ENCODE peak calls at places on chromosome 4, in six cellular contexts. N is A549; M is CD4-positive, CD25-positive, alpha-beta regulatory T cell; L is stimulated activated CD4-positive, alpha-beta T cell treated with anti-CD3 and anti-CD28 coated beads, Interleukin-15, amount 100 ng/mL, for 48 hours; Y is CD8-positive, alpha-beta memory T cell; G is neuronal stem cell. K is an unnamed sample.

GRCh38 chr4:96566755-96567154 is 726.9 kb downstream of the PDHA2 start:
- DNase-seq in N (no peak), M (no peak), L (no peak), Y (no peak), G (no peak), K (no peak)

GRCh38 chr4:183721207-183722081 is 62.4 kb downstream of the TRAPPC11 start:
- DNase-seq in N (peak; percentile 89), M (no peak), L (no peak), Y (peak; percentile 44), G (no peak), K (peak; percentile 89)

GRCh38 chr4:46219872-46220271 is 96.0 kb upstream of the GABRG1 start:
- DNase-seq in N (no peak), M (no peak), L (no peak), Y (no peak), G (no peak), K (no peak)

GRCh38 chr4:84962102-84962501 is 4.4 kb downstream of the WDFY3 start:
- DNase-seq in N (no peak), M (no peak), L (no peak), Y (no peak), G (no peak), K (no peak)

GRCh38 chr4:166435449-166435848 is 562.4 kb downstream of the TLL1 start:
- DNase-seq in N (peak; percentile 0), M (no peak), L (no peak), Y (no peak), G (no peak), K (no peak)

GRCh38 chr4:18021470-18021719 is 160 bp downstream of the LCORL start:
- DNase-seq in N (no peak), M (no peak), L (no peak), Y (no peak), G (no peak), K (no peak)

GRCh38 chr4:16967722-16968121 is 69.3 kb upstream of the LDB2 start:
- DNase-seq in N (no peak), M (no peak), L (no peak), Y (no peak), G (no peak), K (peak; percentile 33)

GRCh38 chr4:24226018-24226417 is 336.2 kb upstream of the PPARGC1A start:
- DNase-seq in N (no peak), M (no peak), L (no peak), Y (no peak), G (no peak), K (no peak)

GRCh38 chr4:10006236-10006603 is 15.1 kb downstream of the SLC2A9 start:
- DNase-seq in N (peak; percentile 75), M (no peak), L (no peak), Y (no peak), G (no peak), K (peak; percentile 78)

GRCh38 chr4:160364217-160364616 is 1261.3 kb downstream of the RAPGEF2 start:
- DNase-seq in N (no peak), M (no peak), L (no peak), Y (no peak), G (no peak), K (no peak)

GRCh38 chr4:1711906-1712215 is 258 bp downstream of the SLBP start:
- DNase-seq in N (no peak), M (no peak), L (no peak), Y (no peak), G (no peak), K (no peak)

GRCh38 chr4:113169368-113169767 is 119.9 kb downstream of the ANK2 start:
- DNase-seq in N (peak; percentile 18), M (no peak), L (no peak), Y (no peak), G (no peak), K (no peak)

GRCh38 chr4:13264126-13264525 is 220.0 kb downstream of the RAB28 start:
- DNase-seq in N (no peak), M (no peak), L (no peak), Y (no peak), G (no peak), K (no peak)

GRCh38 chr4:166501941-166502382 is 628.9 kb downstream of the TLL1 start:
- DNase-seq in N (peak; percentile 52), M (no peak), L (no peak), Y (no peak), G (peak; percentile 14), K (no peak)

GRCh38 chr4:24175707-24176106 is 285.9 kb upstream of the PPARGC1A start:
- DNase-seq in N (no peak), M (no peak), L (no peak), Y (no peak), G (no peak), K (no peak)

GRCh38 chr4:187908079-187908501 is 87.5 kb upstream of the ZFP42 start:
- DNase-seq in N (peak; percentile 11), M (no peak), L (no peak), Y (no peak), G (no peak), K (no peak)

GRCh38 chr4:160836431-160836830 is 1327.4 kb downstream of the FSTL5 start:
- DNase-seq in N (no peak), M (no peak), L (no peak), Y (no peak), G (no peak), K (no peak)

GRCh38 chr4:36281384-36282106 is at the start of gene DTHD1:
- DNase-seq in N (no peak), M (no peak), L (peak; percentile 44), Y (no peak), G (no peak), K (no peak)

GRCh38 chr4:65670331-65671031 is at the start of gene EPHA5:
- DNase-seq in N (peak; percentile 79), M (no peak), L (no peak), Y (no peak), G (peak; percentile 70), K (peak; percentile 19)

GRCh38 chr4:65381648-65382047 is 288.6 kb downstream of the EPHA5 start:
- DNase-seq in N (no peak), M (no peak), L (no peak), Y (no peak), G (no peak), K (no peak)

GRCh38 chr4:3817561-3817960 is 51.4 kb downstream of the ADRA2C start:
- DNase-seq in N (no peak), M (no peak), L (no peak), Y (no peak), G (no peak), K (no peak)

GRCh38 chr4:14379148-14379547 is 623.1 kb upstream of the CPEB2 start:
- DNase-seq in N (peak; percentile 47), M (no peak), L (no peak), Y (no peak), G (no peak), K (no peak)

GRCh38 chr4:83011779-83012630 is 1.4 kb upstream of the LIN54 start:
- DNase-seq in N (peak; percentile 20), M (no peak), L (no peak), Y (peak; percentile 21), G (no peak), K (peak; percentile 53)

GRCh38 chr4:153585021-153585420 is 99.1 kb upstream of the TLR2 start:
- DNase-seq in N (no peak), M (no peak), L (no peak), Y (no peak), G (no peak), K (no peak)

GRCh38 chr4:14218641-14219040 is 591.1 kb upstream of the BOD1L1 start:
- DNase-seq in N (no peak), M (no peak), L (no peak), Y (no peak), G (no peak), K (peak; percentile 19)

GRCh38 chr4:10743357-10743756 is 58.8 kb upstream of the CLNK start:
- DNase-seq in N (no peak), M (no peak), L (no peak), Y (no peak), G (no peak), K (no peak)

GRCh38 chr4:77697860-77698599 is 92.4 kb downstream of the CXCL13 start:
- DNase-seq in N (peak; percentile 65), M (no peak), L (no peak), Y (no peak), G (no peak), K (peak; percentile 63)

GRCh38 chr4:79689735-79690134 is 281.7 kb upstream of the GK2 start:
- DNase-seq in N (no peak), M (no peak), L (no peak), Y (no peak), G (no peak), K (no peak)

GRCh38 chr4:126954537-126955291 is 678.0 kb upstream of the INTU start:
- DNase-seq in N (no peak), M (no peak), L (no peak), Y (no peak), G (no peak), K (no peak)

GRCh38 chr4:80116516-80116915 is 43.5 kb upstream of the ANTXR2 start:
- DNase-seq in N (no peak), M (no peak), L (no peak), Y (no peak), G (no peak), K (no peak)

GRCh38 chr4:173486714-173487392 is 43.2 kb downstream of the HAND2 start:
- DNase-seq in N (no peak), M (no peak), L (no peak), Y (no peak), G (no peak), K (no peak)

GRCh38 chr4:147779449-147779848 is 47.6 kb downstream of the ARHGAP10 start:
- DNase-seq in N (no peak), M (no peak), L (no peak), Y (no peak), G (no peak), K (no peak)

GRCh38 chr4:186554485-186554884 is 882 bp downstream of the MTNR1A start:
- DNase-seq in N (peak; percentile 71), M (no peak), L (no peak), Y (no peak), G (no peak), K (peak; percentile 88)

GRCh38 chr4:144695721-144696120 is 49.8 kb downstream of the HHIP start:
- DNase-seq in N (no peak), M (no peak), L (no peak), Y (no peak), G (no peak), K (no peak)

GRCh38 chr4:34193451-34194154 is 2050.7 kb downstream of the ARAP2 start:
- DNase-seq in N (no peak), M (no peak), L (no peak), Y (no peak), G (no peak), K (no peak)

GRCh38 chr4:47668810-47669408 is 169.0 kb downstream of the CORIN start:
- DNase-seq in N (peak; percentile 44), M (peak; percentile 3), L (no peak), Y (peak; percentile 20), G (peak; percentile 17), K (peak; percentile 26)

GRCh38 chr4:174012135-174012923 is 271.1 kb downstream of the FBXO8 start:
- DNase-seq in N (no peak), M (no peak), L (no peak), Y (no peak), G (no peak), K (no peak)

GRCh38 chr4:23887989-23888388 is 1.9 kb downstream of the PPARGC1A start:
- DNase-seq in N (no peak), M (no peak), L (no peak), Y (no peak), G (no peak), K (no peak)